ENCODE peak calls at places on chromosomes 7 and 10, in four cellular contexts. Z is dorsolateral prefrontal cortex, G is heart left ventricle, R is AG04450. C is an unnamed sample.

GRCh38 chr7:138247568-138248328 is 171.5 kb downstream of the AKR1D1 start:
- DNase-seq in Z (no peak), G (no peak), R (no peak), C (no peak)

GRCh38 chr7:103577059-103577458 is 131.1 kb upstream of the SLC26A5 start:
- DNase-seq in Z (no peak), G (no peak), R (no peak), C (no peak)

GRCh38 chr10:117360994-117361667 is 14.1 kb downstream of the PDZD8 start:
- DNase-seq in Z (no peak), G (no peak), R (no peak), C (no peak)

GRCh38 chr10:49735161-49735560 is 27.0 kb downstream of the OGDHL start:
- DNase-seq in Z (no peak), G (no peak), R (no peak), C (no peak)

GRCh38 chr7:27661776-27662489 is 750 bp downstream of the HIBADH start:
- DNase-seq in Z (no peak), G (peak), R (no peak), C (no peak)

GRCh38 chr7:116863168-116863670 is 832 bp downstream of the CAPZA2 start:
- DNase-seq in Z (no peak), G (no peak), R (no peak), C (no peak)

GRCh38 chr10:133379152-133379800 is at the start of gene PAOX:
- DNase-seq in Z (peak), G (peak), R (no peak), C (no peak)

GRCh38 chr7:7329321-7329720 is 147.0 kb downstream of the C1GALT1 start:
- DNase-seq in Z (no peak), G (no peak), R (no peak), C (no peak)

GRCh38 chr10:74231375-74231774 is 80.4 kb downstream of the ADK start:
- DNase-seq in Z (no peak), G (no peak), R (no peak), C (no peak)

GRCh38 chr10:91798736-91799579 is 732 bp downstream of the TNKS2 start:
- DNase-seq in Z (peak), G (no peak), R (no peak), C (no peak)

GRCh38 chr10:28991738-28992270 is 297.1 kb upstream of the LYZL1 start:
- DNase-seq in Z (no peak), G (no peak), R (no peak), C (no peak)

GRCh38 chr10:43237631-43238446 is 29.0 kb downstream of the RASGEF1A start:
- DNase-seq in Z (peak), G (peak), R (no peak), C (no peak)

GRCh38 chr10:60661627-60662026 is 116.7 kb upstream of the CDK1 start:
- DNase-seq in Z (no peak), G (no peak), R (no peak), C (no peak)

GRCh38 chr7:74568658-74569057 is 88.9 kb upstream of the GTF2I start:
- DNase-seq in Z (no peak), G (no peak), R (no peak), C (no peak)

GRCh38 chr7:8217200-8218068 is 44.5 kb downstream of the ICA1 start:
- DNase-seq in Z (no peak), G (no peak), R (peak), C (no peak)

GRCh38 chr7:73974101-73974947 is 53.6 kb upstream of the ELN start:
- DNase-seq in Z (no peak), G (no peak), R (no peak), C (no peak)

GRCh38 chr7:27154901-27155815 is 1.3 kb downstream of the HOXA7 start:
- DNase-seq in Z (no peak), G (peak), R (no peak), C (no peak)

GRCh38 chr7:129170373-129171021 is 17.9 kb upstream of the SMO start:
- DNase-seq in Z (no peak), G (no peak), R (no peak), C (no peak)

GRCh38 chr7:27548304-27548703 is 114.4 kb downstream of the HIBADH start:
- DNase-seq in Z (no peak), G (no peak), R (no peak), C (no peak)

GRCh38 chr7:108016841-108017775 is 14.1 kb upstream of the LAMB1 start:
- DNase-seq in Z (no peak), G (no peak), R (no peak), C (no peak)

GRCh38 chr10:30870926-30871325 is 160.7 kb downstream of the ZNF438 start:
- DNase-seq in Z (no peak), G (no peak), R (no peak), C (no peak)

GRCh38 chr7:2175514-2175913 is 57.2 kb downstream of the MAD1L1 start:
- DNase-seq in Z (no peak), G (no peak), R (peak), C (no peak)

GRCh38 chr10:3119796-3120459 is 52.6 kb downstream of the PFKP start:
- DNase-seq in Z (no peak), G (peak), R (no peak), C (no peak)

GRCh38 chr10:48554668-48555067 is 50.2 kb downstream of the ARHGAP22 start:
- DNase-seq in Z (no peak), G (no peak), R (no peak), C (no peak)

GRCh38 chr10:86671419-86671818 is 3.1 kb downstream of the LDB3 start:
- DNase-seq in Z (no peak), G (peak), R (no peak), C (no peak)

GRCh38 chr10:119451305-119451896 is 91.1 kb downstream of the RGS10 start:
- DNase-seq in Z (no peak), G (peak), R (no peak), C (no peak)

GRCh38 chr10:76866841-76867586 is 770.6 kb downstream of the KCNMA1 start:
- DNase-seq in Z (no peak), G (no peak), R (no peak), C (no peak)

GRCh38 chr10:13851906-13852305 is 265.1 kb downstream of the PRPF18 start:
- DNase-seq in Z (no peak), G (no peak), R (no peak), C (no peak)

GRCh38 chr7:14604606-14605005 is 297.9 kb downstream of the DGKB start:
- DNase-seq in Z (no peak), G (no peak), R (no peak), C (no peak)

DNA sequence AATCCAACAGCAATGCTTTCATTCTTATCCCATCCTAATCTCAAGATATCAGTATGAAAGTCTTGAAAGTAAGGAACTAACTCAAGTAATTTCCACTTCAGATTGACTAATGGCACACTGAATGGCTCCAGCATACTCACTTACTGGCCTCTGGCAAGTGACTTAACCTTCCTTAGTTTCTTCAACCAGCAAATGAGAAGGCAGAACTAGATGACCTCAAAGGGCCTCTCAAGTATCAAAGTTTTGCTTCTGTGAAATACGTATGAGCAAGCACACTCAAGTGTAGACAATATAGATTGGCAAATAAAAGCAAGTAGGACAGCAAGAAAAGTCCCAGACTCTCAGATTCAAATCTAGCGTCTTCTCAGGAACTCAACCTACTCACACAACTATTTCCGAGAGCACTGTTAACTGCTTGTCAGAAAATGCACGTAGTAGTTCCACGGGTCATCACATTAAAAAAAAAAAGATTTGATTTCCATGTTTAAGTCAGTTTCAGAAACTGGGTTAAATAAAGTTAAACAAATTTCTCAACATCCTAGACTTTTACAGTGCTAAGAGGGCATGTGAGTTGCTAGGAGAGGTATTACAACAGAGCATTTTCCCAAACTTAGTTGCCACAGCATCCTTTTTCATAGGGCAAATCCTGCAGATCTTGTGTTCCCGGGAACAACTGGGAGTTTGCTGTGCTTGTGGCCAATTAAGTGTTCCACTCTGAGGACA is 276.9 kb upstream of the KLF14 start:
- DNase-seq in Z (no peak), G (no peak), R (no peak), C (no peak)
- H3K27ac ChIP-seq in Z (peak), G (peak), R (peak), C (peak)

GRCh38 chr7:139619367-139619657 is 95.8 kb downstream of the CLEC2L start:
- DNase-seq in Z (no peak), G (no peak), R (peak), C (no peak)
- H3K27ac ChIP-seq in Z (peak), G (no peak), R (no peak), C (no peak)

GRCh38 chr10:20990604-20991003 is 93.5 kb upstream of the NEBL start:
- DNase-seq in Z (no peak), G (no peak), R (no peak), C (no peak)

GRCh38 chr10:20993387-20994170 is 96.5 kb upstream of the NEBL start:
- DNase-seq in Z (no peak), G (no peak), R (no peak), C (no peak)

GRCh38 chr10:20988357-20988983 is 91.4 kb upstream of the NEBL start:
- DNase-seq in Z (no peak), G (no peak), R (no peak), C (no peak)

GRCh38 chr10:20995123-20995978 is 98.2 kb upstream of the NEBL start:
- DNase-seq in Z (no peak), G (no peak), R (no peak), C (no peak)

GRCh38 chr10:20991526-20991925 is 94.4 kb upstream of the NEBL start:
- DNase-seq in Z (no peak), G (no peak), R (no peak), C (no peak)
- H3K27ac ChIP-seq in Z (no peak), G (no peak), R (no peak), C (no peak)

DNA sequence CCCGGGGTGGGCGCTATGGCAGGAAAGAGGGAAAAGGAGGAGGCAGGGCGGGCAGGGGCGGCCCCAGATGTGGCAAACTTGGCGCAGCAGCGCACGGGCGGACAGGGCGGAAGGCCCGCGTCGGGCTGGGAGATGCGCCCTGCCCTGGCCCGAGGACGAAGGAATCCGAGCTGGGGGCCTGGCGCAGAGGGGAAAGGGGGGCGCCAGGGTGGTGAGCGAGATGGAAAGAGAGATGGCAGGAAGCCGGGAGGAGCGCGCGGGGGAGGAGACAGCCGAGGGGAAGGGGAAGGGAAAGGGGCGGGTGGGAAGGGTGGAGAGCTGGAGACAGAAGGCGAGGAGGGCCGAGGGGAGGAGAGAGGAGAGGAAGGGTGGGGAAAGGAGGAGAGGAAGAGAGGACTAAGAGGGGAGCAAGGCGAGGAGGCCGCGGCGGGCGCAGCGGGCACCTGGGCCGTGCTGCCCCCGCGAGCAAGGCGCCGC is at the start of gene MARVELD1:
- DNase-seq in Z (peak), G (peak), R (peak), C (peak)
- H3K27ac ChIP-seq in Z (peak), G (peak), R (peak), C (peak)

GRCh38 chr7:155665957-155666287 is 21.5 kb downstream of the RBM33 start:
- DNase-seq in Z (no peak), G (no peak), R (peak), C (no peak)
- H3K27ac ChIP-seq in Z (no peak), G (no peak), R (peak), C (no peak)

DNA sequence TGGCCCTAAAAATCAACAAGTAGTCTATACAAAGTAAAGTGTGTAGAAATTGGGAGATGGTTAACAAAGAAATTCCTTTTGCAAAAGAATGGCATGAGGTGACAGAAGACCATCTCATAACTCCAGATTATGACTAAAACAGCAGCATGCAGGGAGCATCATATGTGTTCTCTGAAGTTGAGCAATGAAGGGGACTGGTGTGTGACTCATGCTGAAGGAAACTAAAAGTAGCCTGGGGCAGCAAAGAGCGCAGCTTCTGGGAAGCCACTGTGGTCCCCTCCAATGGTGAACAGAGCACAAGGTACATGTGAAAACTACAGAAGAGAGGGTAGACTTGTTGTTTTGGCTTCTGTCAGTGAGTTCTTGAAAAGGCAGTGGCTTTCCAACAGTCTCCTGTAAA is 133.4 kb downstream of the MACC1 start:
- DNase-seq in Z (no peak), G (no peak), R (no peak), C (no peak)
- H3K27ac ChIP-seq in Z (no peak), G (no peak), R (no peak), C (no peak)

DNA sequence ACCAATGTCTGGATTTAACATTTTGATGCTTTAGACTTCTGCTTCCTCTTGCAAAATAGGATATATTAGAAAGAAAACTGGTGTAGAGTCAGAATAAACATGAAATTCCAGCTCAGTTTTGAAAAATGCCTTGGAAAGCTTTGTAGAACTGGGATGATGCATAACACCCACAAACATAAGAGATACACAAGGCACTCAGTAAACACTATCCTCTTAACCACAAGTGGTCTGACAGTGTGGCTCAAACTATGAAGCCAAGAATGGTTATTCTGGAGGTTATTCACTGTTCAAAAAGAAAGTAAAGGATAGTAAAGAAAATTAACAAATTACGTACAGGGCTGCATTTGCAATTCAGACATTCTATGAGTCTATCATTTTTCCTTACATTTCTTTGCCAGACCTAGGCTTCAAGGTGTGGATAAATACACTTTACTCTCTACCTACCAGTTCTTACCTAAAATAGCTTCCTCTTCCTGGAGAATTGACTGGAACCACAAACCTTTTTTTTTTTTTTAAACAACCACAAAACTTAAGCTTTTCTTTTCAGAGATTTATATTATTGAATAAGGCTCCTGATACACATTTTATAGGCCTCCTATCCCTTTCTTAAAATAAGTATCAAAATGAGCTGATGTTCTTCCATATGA is 9.0 kb upstream of the RSBN1L start:
- DNase-seq in Z (no peak), G (no peak), R (peak), C (no peak)
- H3K27ac ChIP-seq in Z (no peak), G (no peak), R (no peak), C (no peak)

GRCh38 chr7:977326-978048 is 2.1 kb upstream of the COX19 start:
- DNase-seq in Z (no peak), G (no peak), R (no peak), C (no peak)

GRCh38 chr7:978049-978346 is 2.6 kb upstream of the COX19 start:
- DNase-seq in Z (no peak), G (no peak), R (no peak), C (no peak)

GRCh38 chr7:978416-979091 is 3.2 kb upstream of the COX19 start:
- DNase-seq in Z (no peak), G (no peak), R (no peak), C (no peak)

GRCh38 chr7:981793-982510 is 1.0 kb upstream of the CYP2W1 start:
- DNase-seq in Z (no peak), G (no peak), R (no peak), C (no peak)

DNA sequence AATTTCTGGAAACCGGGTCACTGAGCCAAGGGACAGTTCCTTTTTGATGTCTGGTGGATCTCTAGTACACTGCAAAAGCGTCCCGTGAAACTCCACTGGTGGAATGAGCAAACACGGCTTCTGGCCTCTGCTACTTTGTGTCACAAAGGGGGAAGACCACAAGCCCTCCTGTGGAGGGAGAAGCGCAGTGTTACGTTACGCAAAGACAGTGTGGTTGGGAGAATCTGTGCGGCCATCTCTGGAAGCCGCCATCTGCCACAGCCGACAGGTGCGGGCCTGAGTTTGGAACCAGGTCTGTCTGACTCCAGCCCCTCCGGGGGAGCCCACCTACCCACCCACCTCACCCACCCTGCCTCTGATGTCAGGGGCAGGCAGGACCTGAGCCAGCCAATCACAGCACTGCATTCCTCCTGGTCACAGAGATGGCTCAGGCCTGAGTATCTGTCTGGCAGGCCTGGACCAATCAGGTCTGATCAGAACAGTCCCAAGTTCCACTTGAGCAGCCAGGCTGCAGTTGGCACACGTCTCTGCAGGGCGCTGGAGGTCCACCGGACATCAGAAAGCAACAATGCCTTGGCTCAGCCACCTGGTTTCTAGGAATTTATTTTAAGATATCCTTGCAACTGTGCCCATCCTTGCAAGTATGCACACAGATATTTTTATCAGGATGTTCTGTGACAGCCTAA is 3.0 kb upstream of the CYP2W1 start:
- DNase-seq in Z (no peak), G (no peak), R (no peak), C (no peak)
- H3K27ac ChIP-seq in Z (no peak), G (no peak), R (no peak), C (no peak)

GRCh38 chr7:92669616-92670153 is 79.5 kb upstream of the FAM133B start:
- DNase-seq in Z (no peak), G (no peak), R (no peak), C (no peak)

GRCh38 chr7:92668564-92668963 is 78.4 kb upstream of the FAM133B start:
- DNase-seq in Z (no peak), G (no peak), R (no peak), C (no peak)

GRCh38 chr7:92671502-92672169 is 81.4 kb upstream of the FAM133B start:
- DNase-seq in Z (no peak), G (no peak), R (no peak), C (no peak)

GRCh38 chr7:92667816-92668540 is 77.8 kb upstream of the FAM133B start:
- DNase-seq in Z (no peak), G (no peak), R (peak), C (no peak)

GRCh38 chr7:92670204-92670851 is 80.1 kb upstream of the FAM133B start:
- DNase-seq in Z (no peak), G (no peak), R (no peak), C (no peak)
- H3K27ac ChIP-seq in Z (no peak), G (no peak), R (no peak), C (no peak)

GRCh38 chr7:127080576-127080975 is 172.2 kb downstream of the GRM8 start:
- DNase-seq in Z (no peak), G (no peak), R (no peak), C (no peak)
- H3K27ac ChIP-seq in Z (no peak), G (no peak), R (no peak), C (no peak)

C was measured in caudate nucleus.